ENCODE peak calls at places on chromosome 19, in seven cellular contexts. R is T-cell; Q is breast epithelium; G is H4; Y is activated gamma-delta T cell treated with Interleukin-2 at 50 U/mL for 16 hours; J is EL; B is stimulated activated CD4-positive, alpha-beta T cell treated with anti-CD3 and anti-CD28 coated beads, Interleukin-1b, Interleukin-23, amount 100 ng/mL, for 4 hours. D is an unnamed sample.

GRCh38 chr19:29831041-29831548 is 19.3 kb downstream of the CCNE1 start:
- DNase-seq in R (peak; percentile 63), Q (no peak), G (no peak), Y (peak; percentile 61), J (no peak), B (peak; percentile 34), D (no peak)

GRCh38 chr19:39546599-39546998 is 6.6 kb upstream of the EID2 start:
- DNase-seq in R (no peak), Q (no peak), G (no peak), Y (no peak), J (no peak), B (no peak), D (no peak)

GRCh38 chr19:29084266-29084665 is 128.7 kb downstream of the UQCRFS1 start:
- DNase-seq in R (no peak), Q (no peak), G (no peak), Y (no peak), J (peak; percentile 23), B (no peak), D (no peak)

GRCh38 chr19:10420444-10421239 is at the start of gene PDE4A:
- DNase-seq in R (peak; percentile 65), Q (no peak), G (no peak), Y (peak; percentile 51), J (peak; percentile 50), B (peak; percentile 50), D (no peak)

GRCh38 chr19:3644351-3645066 is 17.9 kb upstream of the CACTIN start:
- DNase-seq in R (no peak), Q (peak; percentile 44), G (no peak), Y (no peak), J (no peak), B (no peak), D (no peak)

GRCh38 chr19:57276430-57276829 is 3.9 kb upstream of the ZNF460 start:
- DNase-seq in R (no peak), Q (no peak), G (no peak), Y (no peak), J (no peak), B (no peak), D (no peak)

GRCh38 chr19:35013820-35014754 is 14.0 kb downstream of the GRAMD1A start:
- DNase-seq in R (peak; percentile 75), Q (no peak), G (no peak), Y (peak; percentile 72), J (no peak), B (no peak), D (no peak)

GRCh38 chr19:48635966-48636858 is 967 bp downstream of the DBP start:
- DNase-seq in R (peak; percentile 27), Q (no peak), G (no peak), Y (no peak), J (peak; percentile 2), B (no peak), D (peak; percentile 74)

GRCh38 chr19:50565984-50566903 is 2.0 kb downstream of the LRRC4B start:
- DNase-seq in R (no peak), Q (no peak), G (no peak), Y (no peak), J (no peak), B (peak; percentile 42), D (no peak)

GRCh38 chr19:16244091-16244490 is 46.4 kb downstream of the AP1M1 start:
- DNase-seq in R (no peak), Q (no peak), G (no peak), Y (no peak), J (peak; percentile 30), B (no peak), D (no peak)

GRCh38 chr19:16070366-16070990 is 5.8 kb upstream of the TPM4 start:
- DNase-seq in R (peak; percentile 83), Q (peak; percentile 91), G (peak; percentile 85), Y (peak; percentile 83), J (no peak), B (peak; percentile 63), D (peak; percentile 96)

GRCh38 chr19:5128251-5128931 is 159.5 kb downstream of the KDM4B start:
- DNase-seq in R (no peak), Q (no peak), G (no peak), Y (no peak), J (peak; percentile 9), B (no peak), D (no peak)

GRCh38 chr19:1616396-1616795 is 11.1 kb upstream of the UQCR11 start:
- DNase-seq in R (no peak), Q (no peak), G (no peak), Y (no peak), J (peak; percentile 60), B (no peak), D (no peak)

GRCh38 chr19:50994129-50994528 is 7.3 kb downstream of the KLK8 start:
- DNase-seq in R (no peak), Q (no peak), G (peak; percentile 50), Y (no peak), J (no peak), B (no peak), D (no peak)

GRCh38 chr19:55552620-55553019 is 7.3 kb upstream of the SBK3 start:
- DNase-seq in R (no peak), Q (peak; percentile 38), G (peak; percentile 84), Y (no peak), J (peak; percentile 92), B (no peak), D (no peak)

GRCh38 chr19:46107371-46107770 is 17.1 kb downstream of the IGFL3 start:
- DNase-seq in R (no peak), Q (peak; percentile 86), G (peak; percentile 53), Y (no peak), J (no peak), B (no peak), D (no peak)

GRCh38 chr19:11581740-11582139 is 4.3 kb upstream of the ACP5 start:
- DNase-seq in R (no peak), Q (no peak), G (no peak), Y (no peak), J (no peak), B (no peak), D (no peak)

GRCh38 chr19:33906578-33907335 is 110.1 kb downstream of the KCTD15 start:
- DNase-seq in R (no peak), Q (peak; percentile 28), G (no peak), Y (no peak), J (peak; percentile 52), B (no peak), D (no peak)

GRCh38 chr19:495440-496332 is 600 bp upstream of the MADCAM1 start:
- DNase-seq in R (peak; percentile 37), Q (no peak), G (no peak), Y (no peak), J (peak; percentile 36), B (peak; percentile 35), D (no peak)

GRCh38 chr19:7869453-7869909 is 4.7 kb downstream of the PRR36 start:
- DNase-seq in R (peak; percentile 75), Q (peak; percentile 71), G (no peak), Y (peak; percentile 76), J (peak; percentile 55), B (peak; percentile 79), D (peak; percentile 84)

GRCh38 chr19:44677019-44677809 is 5.9 kb downstream of the CEACAM19 start:
- DNase-seq in R (no peak), Q (no peak), G (peak; percentile 35), Y (no peak), J (peak; percentile 82), B (no peak), D (no peak)

GRCh38 chr19:40530091-40530901 is 46.4 kb upstream of the SHKBP1 start:
- DNase-seq in R (no peak), Q (no peak), G (no peak), Y (no peak), J (no peak), B (no peak), D (no peak)

GRCh38 chr19:13164370-13165090 is 14.3 kb downstream of the IER2 start:
- DNase-seq in R (peak; percentile 3), Q (peak; percentile 65), G (peak; percentile 91), Y (peak; percentile 43), J (peak; percentile 40), B (no peak), D (peak; percentile 55)

GRCh38 chr19:5245631-5246553 is 94.7 kb downstream of the PTPRS start:
- DNase-seq in R (no peak), Q (no peak), G (no peak), Y (no peak), J (no peak), B (no peak), D (no peak)

GRCh38 chr19:751501-752341 is 809 bp downstream of the MISP start:
- DNase-seq in R (no peak), Q (no peak), G (peak; percentile 62), Y (no peak), J (peak; percentile 91), B (no peak), D (peak; percentile 92)

GRCh38 chr19:6033744-6034264 is 55.9 kb upstream of the RANBP3 start:
- DNase-seq in R (no peak), Q (no peak), G (no peak), Y (no peak), J (no peak), B (no peak), D (no peak)